ENCODE peak calls at places on chromosome 1, in ten cellular contexts. One of them, this sample, is unnamed.

GRCh38 chr1:244713329-244713728 is 60.4 kb downstream of the DESI2 start:
- DNase-seq in cardiac muscle cell: no peak
- DNase-seq in NCI-H526: no peak
- DNase-seq in keratinocyte: no peak
- DNase-seq in EH: no peak
- DNase-seq in endothelial cell of umbilical vein: no peak
- DNase-seq in GF-D8: no peak
- DNase-seq in left lung: no peak
- DNase-seq in stimulated activated CD4-positive, alpha-beta T cell treated with anti-CD3 and anti-CD28 coated beads, Interleukin-15, amount 100 ng/mL, for 24 hours: no peak
- DNase-seq in AG08395: no peak
- DNase-seq in this sample: no peak

GRCh38 chr1:186785503-186785902 is 43.2 kb upstream of the PLA2G4A start:
- DNase-seq in cardiac muscle cell: peak
- DNase-seq in NCI-H526: no peak
- DNase-seq in keratinocyte: no peak
- DNase-seq in EH: no peak
- DNase-seq in endothelial cell of umbilical vein: no peak
- DNase-seq in GF-D8: peak
- DNase-seq in left lung: no peak
- DNase-seq in stimulated activated CD4-positive, alpha-beta T cell treated with anti-CD3 and anti-CD28 coated beads, Interleukin-15, amount 100 ng/mL, for 24 hours: no peak
- DNase-seq in AG08395: no peak
- DNase-seq in this sample: no peak

GRCh38 chr1:185441608-185442007 is 124.6 kb upstream of the IVNS1ABP start:
- DNase-seq in cardiac muscle cell: peak
- DNase-seq in NCI-H526: no peak
- DNase-seq in keratinocyte: peak
- DNase-seq in EH: peak
- DNase-seq in endothelial cell of umbilical vein: peak
- DNase-seq in GF-D8: no peak
- DNase-seq in left lung: no peak
- DNase-seq in stimulated activated CD4-positive, alpha-beta T cell treated with anti-CD3 and anti-CD28 coated beads, Interleukin-15, amount 100 ng/mL, for 24 hours: no peak
- DNase-seq in AG08395: peak
- DNase-seq in this sample: no peak

GRCh38 chr1:111290640-111291039 is at the start of gene CHIA:
- DNase-seq in cardiac muscle cell: peak
- DNase-seq in NCI-H526: no peak
- DNase-seq in keratinocyte: no peak
- DNase-seq in EH: no peak
- DNase-seq in endothelial cell of umbilical vein: no peak
- DNase-seq in GF-D8: no peak
- DNase-seq in left lung: peak
- DNase-seq in stimulated activated CD4-positive, alpha-beta T cell treated with anti-CD3 and anti-CD28 coated beads, Interleukin-15, amount 100 ng/mL, for 24 hours: no peak
- DNase-seq in AG08395: no peak
- DNase-seq in this sample: no peak

GRCh38 chr1:155975375-155976061 is 2.8 kb downstream of the ARHGEF2 start:
- DNase-seq in cardiac muscle cell: no peak
- DNase-seq in NCI-H526: no peak
- DNase-seq in keratinocyte: no peak
- DNase-seq in EH: no peak
- DNase-seq in endothelial cell of umbilical vein: no peak
- DNase-seq in GF-D8: no peak
- DNase-seq in left lung: no peak
- DNase-seq in stimulated activated CD4-positive, alpha-beta T cell treated with anti-CD3 and anti-CD28 coated beads, Interleukin-15, amount 100 ng/mL, for 24 hours: no peak
- DNase-seq in AG08395: no peak
- DNase-seq in this sample: no peak

GRCh38 chr1:36803870-36804560 is 230.3 kb downstream of the GRIK3 start:
- DNase-seq in cardiac muscle cell: no peak
- DNase-seq in NCI-H526: no peak
- DNase-seq in keratinocyte: no peak
- DNase-seq in EH: no peak
- DNase-seq in endothelial cell of umbilical vein: no peak
- DNase-seq in GF-D8: no peak
- DNase-seq in left lung: no peak
- DNase-seq in stimulated activated CD4-positive, alpha-beta T cell treated with anti-CD3 and anti-CD28 coated beads, Interleukin-15, amount 100 ng/mL, for 24 hours: no peak
- DNase-seq in AG08395: no peak
- DNase-seq in this sample: no peak

GRCh38 chr1:228083871-228084278 is 1.4 kb downstream of the ARF1 start:
- DNase-seq in cardiac muscle cell: peak
- DNase-seq in NCI-H526: no peak
- DNase-seq in keratinocyte: no peak
- DNase-seq in EH: peak
- DNase-seq in endothelial cell of umbilical vein: peak
- DNase-seq in GF-D8: no peak
- DNase-seq in left lung: peak
- DNase-seq in stimulated activated CD4-positive, alpha-beta T cell treated with anti-CD3 and anti-CD28 coated beads, Interleukin-15, amount 100 ng/mL, for 24 hours: no peak
- DNase-seq in AG08395: no peak
- DNase-seq in this sample: peak

GRCh38 chr1:71081697-71082080 is 854 bp upstream of the ZRANB2 start:
- DNase-seq in cardiac muscle cell: peak
- DNase-seq in NCI-H526: no peak
- DNase-seq in keratinocyte: no peak
- DNase-seq in EH: no peak
- DNase-seq in endothelial cell of umbilical vein: no peak
- DNase-seq in GF-D8: no peak
- DNase-seq in left lung: peak
- DNase-seq in stimulated activated CD4-positive, alpha-beta T cell treated with anti-CD3 and anti-CD28 coated beads, Interleukin-15, amount 100 ng/mL, for 24 hours: peak
- DNase-seq in AG08395: no peak
- DNase-seq in this sample: peak

GRCh38 chr1:86765073-86765472 is 60.7 kb downstream of the SH3GLB1 start:
- DNase-seq in cardiac muscle cell: peak
- DNase-seq in NCI-H526: no peak
- DNase-seq in keratinocyte: no peak
- DNase-seq in EH: no peak
- DNase-seq in endothelial cell of umbilical vein: no peak
- DNase-seq in GF-D8: no peak
- DNase-seq in left lung: no peak
- DNase-seq in stimulated activated CD4-positive, alpha-beta T cell treated with anti-CD3 and anti-CD28 coated beads, Interleukin-15, amount 100 ng/mL, for 24 hours: no peak
- DNase-seq in AG08395: no peak
- DNase-seq in this sample: no peak